ENCODE peak calls at places on chromosomes 13 and 19, in six cellular contexts. One of them, this sample, is unnamed.

GRCh38 chr13:41361501-41361900 is 50.4 kb downstream of the NAA16 start:
- DNase-seq in AG09309: no peak
- DNase-seq in H9: no peak
- DNase-seq in B cell: no peak
- DNase-seq in CD4-positive, alpha-beta T cell: no peak
- DNase-seq in Peyer's patch: no peak
- DNase-seq in this sample: no peak

GRCh38 chr19:39038098-39038497 is 5.7 kb upstream of the FBXO27 start:
- DNase-seq in Peyer's patch: peak
- DNase-seq in CD4-positive, alpha-beta T cell: no peak
- DNase-seq in AG09309: no peak
- DNase-seq in H9: peak
- DNase-seq in B cell: no peak
- DNase-seq in this sample: peak

GRCh38 chr13:57003682-57004081 is 137.0 kb upstream of the PRR20A start:
- DNase-seq in CD4-positive, alpha-beta T cell: no peak
- DNase-seq in AG09309: no peak
- DNase-seq in Peyer's patch: no peak
- DNase-seq in H9: no peak
- DNase-seq in B cell: no peak
- DNase-seq in this sample: no peak

GRCh38 chr13:91101436-91101835 is 246.1 kb upstream of the MIR17HG start:
- DNase-seq in Peyer's patch: no peak
- DNase-seq in B cell: no peak
- DNase-seq in CD4-positive, alpha-beta T cell: no peak
- DNase-seq in AG09309: no peak
- DNase-seq in H9: no peak
- DNase-seq in this sample: no peak

GRCh38 chr13:22080832-22081231 is 410.0 kb downstream of the FGF9 start:
- DNase-seq in AG09309: no peak
- DNase-seq in B cell: no peak
- DNase-seq in H9: peak
- DNase-seq in Peyer's patch: no peak
- DNase-seq in CD4-positive, alpha-beta T cell: no peak
- DNase-seq in this sample: no peak

GRCh38 chr13:75404721-75405120 is 77.2 kb downstream of the TBC1D4 start:
- DNase-seq in AG09309: no peak
- DNase-seq in Peyer's patch: no peak
- DNase-seq in CD4-positive, alpha-beta T cell: no peak
- DNase-seq in H9: no peak
- DNase-seq in B cell: no peak
- DNase-seq in this sample: no peak

GRCh38 chr13:99087954-99088491 is 110.2 kb upstream of the DOCK9 start:
- DNase-seq in CD4-positive, alpha-beta T cell: peak
- DNase-seq in B cell: no peak
- DNase-seq in H9: peak
- DNase-seq in AG09309: no peak
- DNase-seq in Peyer's patch: no peak
- DNase-seq in this sample: no peak

GRCh38 chr13:38866649-38867048 is 124.0 kb downstream of the STOML3 start:
- DNase-seq in CD4-positive, alpha-beta T cell: no peak
- DNase-seq in H9: no peak
- DNase-seq in B cell: no peak
- DNase-seq in Peyer's patch: no peak
- DNase-seq in AG09309: no peak
- DNase-seq in this sample: no peak

GRCh38 chr19:44748426-44749254 is at the start of gene BCL3:
- DNase-seq in CD4-positive, alpha-beta T cell: peak
- DNase-seq in AG09309: no peak
- DNase-seq in Peyer's patch: peak
- DNase-seq in H9: no peak
- DNase-seq in B cell: peak
- DNase-seq in this sample: peak

GRCh38 chr19:9155591-9155990 is 15.4 kb downstream of the ZNF317 start:
- DNase-seq in B cell: no peak
- DNase-seq in CD4-positive, alpha-beta T cell: no peak
- DNase-seq in H9: no peak
- DNase-seq in Peyer's patch: no peak
- DNase-seq in AG09309: no peak
- DNase-seq in this sample: no peak

GRCh38 chr13:28489536-28489935 is 5.4 kb downstream of the FLT1 start:
- DNase-seq in AG09309: peak
- DNase-seq in B cell: no peak
- DNase-seq in Peyer's patch: no peak
- DNase-seq in H9: no peak
- DNase-seq in CD4-positive, alpha-beta T cell: no peak
- DNase-seq in this sample: no peak

GRCh38 chr19:45632468-45633196 is 6.6 kb downstream of the EML2 start:
- DNase-seq in Peyer's patch: peak
- DNase-seq in B cell: peak
- DNase-seq in H9: peak
- DNase-seq in CD4-positive, alpha-beta T cell: no peak
- DNase-seq in AG09309: peak
- DNase-seq in this sample: no peak

GRCh38 chr19:30376272-30376671 is 4.1 kb downstream of the ZNF536 start:
- DNase-seq in B cell: no peak
- DNase-seq in Peyer's patch: no peak
- DNase-seq in AG09309: no peak
- DNase-seq in H9: peak
- DNase-seq in CD4-positive, alpha-beta T cell: no peak
- DNase-seq in this sample: no peak

GRCh38 chr13:20534038-20534608 is 8.5 kb upstream of the CRYL1 start:
- DNase-seq in H9: no peak
- DNase-seq in Peyer's patch: no peak
- DNase-seq in B cell: no peak
- DNase-seq in CD4-positive, alpha-beta T cell: no peak
- DNase-seq in AG09309: no peak
- DNase-seq in this sample: no peak

GRCh38 chr13:50990050-50990449 is 80.5 kb downstream of the RNASEH2B start:
- DNase-seq in CD4-positive, alpha-beta T cell: no peak
- DNase-seq in Peyer's patch: no peak
- DNase-seq in B cell: no peak
- DNase-seq in H9: no peak
- DNase-seq in AG09309: no peak
- DNase-seq in this sample: no peak

GRCh38 chr13:50993371-50993770 is 83.8 kb downstream of the RNASEH2B start:
- DNase-seq in H9: no peak
- DNase-seq in B cell: no peak
- DNase-seq in AG09309: no peak
- DNase-seq in Peyer's patch: no peak
- DNase-seq in CD4-positive, alpha-beta T cell: no peak
- DNase-seq in this sample: no peak

GRCh38 chr13:50990540-50991506 is 81.2 kb downstream of the RNASEH2B start:
- DNase-seq in H9: peak
- DNase-seq in CD4-positive, alpha-beta T cell: no peak
- DNase-seq in B cell: no peak
- DNase-seq in AG09309: peak
- DNase-seq in Peyer's patch: peak
- DNase-seq in this sample: no peak

GRCh38 chr13:50991624-50992610 is 82.3 kb downstream of the RNASEH2B start:
- DNase-seq in AG09309: no peak
- DNase-seq in H9: no peak
- DNase-seq in CD4-positive, alpha-beta T cell: no peak
- DNase-seq in Peyer's patch: no peak
- DNase-seq in B cell: peak
- DNase-seq in this sample: peak

GRCh38 chr13:50989476-50989875 is 79.9 kb downstream of the RNASEH2B start:
- DNase-seq in Peyer's patch: no peak
- DNase-seq in H9: peak
- DNase-seq in B cell: no peak
- DNase-seq in AG09309: no peak
- DNase-seq in CD4-positive, alpha-beta T cell: no peak
- DNase-seq in this sample: no peak
- TF ChIP-seq CTCF in Peyer's patch: peak
- TF ChIP-seq CTCF in H9: peak
- TF ChIP-seq CTCF in B cell: no peak
- TF ChIP-seq CTCF in AG09309: no peak
- TF ChIP-seq CTCF in CD4-positive, alpha-beta T cell: no peak
- TF ChIP-seq CTCF in this sample: peak

DNA sequence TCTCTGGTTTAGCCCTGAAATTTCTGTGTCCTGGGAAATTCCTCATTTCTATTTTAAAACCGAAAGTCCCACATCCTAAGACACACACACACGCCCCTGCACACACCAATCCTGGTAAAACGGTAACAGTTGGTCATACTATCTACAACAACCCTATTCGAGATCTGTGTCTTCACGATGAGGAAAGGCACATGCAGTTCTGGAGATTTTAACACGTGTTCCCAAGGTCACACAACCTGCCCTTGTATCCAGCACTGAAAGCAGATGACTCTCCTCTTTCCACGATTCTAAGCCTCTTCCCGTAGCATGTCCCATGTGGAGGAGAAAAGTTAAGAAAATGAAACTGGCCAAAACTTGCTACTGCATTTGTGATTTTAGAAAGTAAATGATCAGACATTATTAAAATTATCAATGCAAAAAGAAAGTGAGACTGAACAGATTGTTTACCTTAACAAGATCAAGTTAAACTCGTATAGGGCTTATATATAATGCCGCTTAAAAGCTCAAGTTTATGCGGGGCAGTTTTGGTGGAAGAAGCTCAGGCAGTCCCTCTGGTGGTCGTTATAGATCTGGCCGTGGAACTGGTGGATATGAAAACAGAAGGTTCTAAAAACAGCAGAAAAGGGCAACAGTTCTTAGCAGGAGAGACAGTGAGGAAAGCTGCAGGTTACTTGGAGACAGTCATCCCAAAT is 32.7 kb downstream of the VSTM1 start:
- DNase-seq in H9: no peak
- DNase-seq in AG09309: no peak
- DNase-seq in Peyer's patch: no peak
- DNase-seq in CD4-positive, alpha-beta T cell: no peak
- DNase-seq in B cell: no peak
- DNase-seq in this sample: peak
- TF ChIP-seq CTCF in H9: peak
- TF ChIP-seq CTCF in AG09309: peak
- TF ChIP-seq CTCF in Peyer's patch: peak
- TF ChIP-seq CTCF in CD4-positive, alpha-beta T cell: no peak
- TF ChIP-seq CTCF in B cell: peak
- TF ChIP-seq CTCF in this sample: peak

GRCh38 chr19:47228937-47229673 is 1.9 kb downstream of the BBC3 start:
- DNase-seq in H9: no peak
- DNase-seq in CD4-positive, alpha-beta T cell: peak
- DNase-seq in B cell: peak
- DNase-seq in AG09309: no peak
- DNase-seq in Peyer's patch: peak
- DNase-seq in this sample: peak

GRCh38 chr19:47226426-47227346 is 4.3 kb downstream of the BBC3 start:
- DNase-seq in B cell: no peak
- DNase-seq in CD4-positive, alpha-beta T cell: peak
- DNase-seq in H9: peak
- DNase-seq in AG09309: no peak
- DNase-seq in Peyer's patch: peak
- DNase-seq in this sample: peak

GRCh38 chr19:47227347-47228167 is 3.4 kb downstream of the BBC3 start:
- DNase-seq in H9: peak
- DNase-seq in AG09309: peak
- DNase-seq in CD4-positive, alpha-beta T cell: peak
- DNase-seq in Peyer's patch: peak
- DNase-seq in B cell: peak
- DNase-seq in this sample: peak

GRCh38 chr19:47228168-47228936 is 2.6 kb downstream of the BBC3 start:
- DNase-seq in CD4-positive, alpha-beta T cell: peak
- DNase-seq in H9: peak
- DNase-seq in B cell: peak
- DNase-seq in Peyer's patch: peak
- DNase-seq in AG09309: no peak
- DNase-seq in this sample: peak

GRCh38 chr19:47225746-47226425 is 5.1 kb downstream of the BBC3 start:
- DNase-seq in AG09309: no peak
- DNase-seq in Peyer's patch: peak
- DNase-seq in CD4-positive, alpha-beta T cell: peak
- DNase-seq in H9: peak
- DNase-seq in B cell: peak
- DNase-seq in this sample: peak
- TF ChIP-seq CTCF in AG09309: no peak
- TF ChIP-seq CTCF in Peyer's patch: peak
- TF ChIP-seq CTCF in CD4-positive, alpha-beta T cell: no peak
- TF ChIP-seq CTCF in H9: peak
- TF ChIP-seq CTCF in B cell: peak
- TF ChIP-seq CTCF in this sample: peak

GRCh38 chr19:18161691-18162039 is 8.7 kb downstream of the PIK3R2 start:
- DNase-seq in AG09309: no peak
- DNase-seq in CD4-positive, alpha-beta T cell: no peak
- DNase-seq in Peyer's patch: no peak
- DNase-seq in B cell: no peak
- DNase-seq in H9: no peak
- DNase-seq in this sample: no peak
- TF ChIP-seq CTCF in AG09309: no peak
- TF ChIP-seq CTCF in CD4-positive, alpha-beta T cell: peak
- TF ChIP-seq CTCF in Peyer's patch: no peak
- TF ChIP-seq CTCF in B cell: no peak
- TF ChIP-seq CTCF in H9: no peak
- TF ChIP-seq CTCF in this sample: no peak

This sample was measured in GM13977.